ENCODE peak calls at places on chromosomes 6 and 20, in seven cellular contexts. One of them, this sample, is unnamed.

GRCh38 chr6:444653-445275 is 53.2 kb downstream of the IRF4 start:
- DNase-seq in neural progenitor cell: no peak
- DNase-seq in A549: no peak
- DNase-seq in fibroblast of mammary gland: no peak
- DNase-seq in cardiac muscle cell: no peak
- DNase-seq in kidney: no peak
- DNase-seq in AG10803: no peak
- DNase-seq in this sample: no peak

GRCh38 chr6:125859691-125860210 is 69.0 kb downstream of the NCOA7 start:
- DNase-seq in fibroblast of mammary gland: peak
- DNase-seq in A549: no peak
- DNase-seq in neural progenitor cell: no peak
- DNase-seq in AG10803: peak
- DNase-seq in cardiac muscle cell: peak
- DNase-seq in kidney: no peak
- DNase-seq in this sample: no peak

GRCh38 chr6:360791-361373 is 30.7 kb upstream of the IRF4 start:
- DNase-seq in cardiac muscle cell: no peak
- DNase-seq in neural progenitor cell: no peak
- DNase-seq in kidney: peak
- DNase-seq in fibroblast of mammary gland: no peak
- DNase-seq in AG10803: no peak
- DNase-seq in A549: no peak
- DNase-seq in this sample: no peak

GRCh38 chr20:6665621-6666345 is 101.7 kb upstream of the BMP2 start:
- DNase-seq in A549: no peak
- DNase-seq in kidney: no peak
- DNase-seq in cardiac muscle cell: no peak
- DNase-seq in neural progenitor cell: no peak
- DNase-seq in fibroblast of mammary gland: no peak
- DNase-seq in AG10803: peak
- DNase-seq in this sample: no peak

GRCh38 chr6:149450679-149451360 is 34.0 kb downstream of the ZC3H12D start:
- DNase-seq in kidney: no peak
- DNase-seq in A549: no peak
- DNase-seq in fibroblast of mammary gland: no peak
- DNase-seq in AG10803: no peak
- DNase-seq in cardiac muscle cell: peak
- DNase-seq in neural progenitor cell: peak
- DNase-seq in this sample: peak

GRCh38 chr20:25319241-25320034 is 71.2 kb downstream of the ABHD12 start:
- DNase-seq in kidney: peak
- DNase-seq in AG10803: no peak
- DNase-seq in A549: no peak
- DNase-seq in neural progenitor cell: no peak
- DNase-seq in fibroblast of mammary gland: no peak
- DNase-seq in cardiac muscle cell: no peak
- DNase-seq in this sample: peak

GRCh38 chr6:78483546-78483945 is 383.8 kb upstream of the IRAK1BP1 start:
- DNase-seq in kidney: no peak
- DNase-seq in AG10803: peak
- DNase-seq in fibroblast of mammary gland: peak
- DNase-seq in A549: no peak
- DNase-seq in cardiac muscle cell: no peak
- DNase-seq in neural progenitor cell: no peak
- DNase-seq in this sample: no peak

GRCh38 chr20:45051497-45052060 is 49.3 kb downstream of the KCNS1 start:
- DNase-seq in neural progenitor cell: no peak
- DNase-seq in AG10803: no peak
- DNase-seq in A549: no peak
- DNase-seq in fibroblast of mammary gland: no peak
- DNase-seq in kidney: no peak
- DNase-seq in cardiac muscle cell: no peak
- DNase-seq in this sample: no peak

DNA sequence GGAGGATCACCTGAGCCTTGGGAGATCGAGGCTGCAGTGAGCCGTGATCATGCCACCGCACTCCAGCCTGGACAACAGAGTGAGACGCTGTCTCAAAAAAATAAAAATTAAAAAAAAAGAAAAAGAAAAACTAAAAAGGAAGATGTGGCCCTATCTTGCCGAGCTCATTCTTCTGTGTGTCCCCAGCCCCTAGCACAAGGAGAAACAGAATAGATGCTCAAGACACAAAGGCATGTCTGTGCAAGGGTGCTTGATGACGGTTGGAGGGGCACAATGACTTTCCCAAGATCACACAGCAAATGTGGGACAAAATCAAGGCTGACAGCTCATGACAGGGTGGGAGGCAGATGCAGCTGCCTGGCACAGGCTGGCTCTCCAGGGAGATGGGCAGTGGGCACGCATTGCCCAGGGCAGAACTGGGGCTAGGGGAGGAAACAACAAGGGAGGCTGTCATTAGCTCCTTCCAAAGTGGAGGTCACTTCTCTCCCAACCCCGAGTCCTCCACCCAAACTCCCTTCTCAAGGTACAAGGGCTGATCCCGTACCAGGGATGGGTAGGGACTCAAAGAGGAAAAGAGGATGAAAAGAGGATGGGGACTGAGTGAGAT is 775 bp upstream of the NRSN2 start:
- DNase-seq in neural progenitor cell: no peak
- DNase-seq in A549: no peak
- DNase-seq in AG10803: no peak
- DNase-seq in fibroblast of mammary gland: no peak
- DNase-seq in cardiac muscle cell: no peak
- DNase-seq in kidney: no peak
- DNase-seq in this sample: no peak
- H3K4me3 ChIP-seq in neural progenitor cell: peak
- H3K4me3 ChIP-seq in A549: peak
- H3K4me3 ChIP-seq in AG10803: peak
- H3K4me3 ChIP-seq in fibroblast of mammary gland: peak
- H3K4me3 ChIP-seq in cardiac muscle cell: peak
- H3K4me3 ChIP-seq in kidney: peak
- H3K4me3 ChIP-seq in this sample: peak

GRCh38 chr20:53738039-53738944 is 144.7 kb upstream of the ZNF217 start:
- DNase-seq in cardiac muscle cell: peak
- DNase-seq in kidney: peak
- DNase-seq in A549: peak
- DNase-seq in neural progenitor cell: peak
- DNase-seq in AG10803: peak
- DNase-seq in fibroblast of mammary gland: peak
- DNase-seq in this sample: no peak
- H3K4me3 ChIP-seq in cardiac muscle cell: no peak
- H3K4me3 ChIP-seq in kidney: peak
- H3K4me3 ChIP-seq in A549: peak
- H3K4me3 ChIP-seq in neural progenitor cell: peak
- H3K4me3 ChIP-seq in AG10803: peak
- H3K4me3 ChIP-seq in fibroblast of mammary gland: no peak
- H3K4me3 ChIP-seq in this sample: no peak

GRCh38 chr6:153616506-153616905 is 422.5 kb upstream of the OPRM1 start:
- DNase-seq in neural progenitor cell: peak
- DNase-seq in A549: no peak
- DNase-seq in kidney: no peak
- DNase-seq in fibroblast of mammary gland: no peak
- DNase-seq in cardiac muscle cell: no peak
- DNase-seq in AG10803: no peak
- DNase-seq in this sample: no peak
- H3K4me3 ChIP-seq in neural progenitor cell: no peak
- H3K4me3 ChIP-seq in A549: no peak
- H3K4me3 ChIP-seq in kidney: no peak
- H3K4me3 ChIP-seq in fibroblast of mammary gland: no peak
- H3K4me3 ChIP-seq in cardiac muscle cell: no peak
- H3K4me3 ChIP-seq in AG10803: no peak
- H3K4me3 ChIP-seq in this sample: no peak

GRCh38 chr6:41720783-41721182 is 14.6 kb downstream of the TFEB start:
- DNase-seq in A549: no peak
- DNase-seq in AG10803: no peak
- DNase-seq in cardiac muscle cell: no peak
- DNase-seq in kidney: peak
- DNase-seq in neural progenitor cell: no peak
- DNase-seq in fibroblast of mammary gland: no peak
- DNase-seq in this sample: no peak
- H3K4me3 ChIP-seq in A549: no peak
- H3K4me3 ChIP-seq in AG10803: no peak
- H3K4me3 ChIP-seq in cardiac muscle cell: no peak
- H3K4me3 ChIP-seq in kidney: no peak
- H3K4me3 ChIP-seq in neural progenitor cell: no peak
- H3K4me3 ChIP-seq in fibroblast of mammary gland: no peak
- H3K4me3 ChIP-seq in this sample: no peak

GRCh38 chr20:11918280-11918952 is 723 bp downstream of the BTBD3 start:
- DNase-seq in neural progenitor cell: no peak
- DNase-seq in kidney: no peak
- DNase-seq in fibroblast of mammary gland: no peak
- DNase-seq in A549: no peak
- DNase-seq in AG10803: no peak
- DNase-seq in cardiac muscle cell: no peak
- DNase-seq in this sample: no peak
- H3K4me3 ChIP-seq in neural progenitor cell: no peak
- H3K4me3 ChIP-seq in kidney: peak
- H3K4me3 ChIP-seq in fibroblast of mammary gland: no peak
- H3K4me3 ChIP-seq in A549: no peak
- H3K4me3 ChIP-seq in AG10803: peak
- H3K4me3 ChIP-seq in cardiac muscle cell: no peak
- H3K4me3 ChIP-seq in this sample: peak

DNA sequence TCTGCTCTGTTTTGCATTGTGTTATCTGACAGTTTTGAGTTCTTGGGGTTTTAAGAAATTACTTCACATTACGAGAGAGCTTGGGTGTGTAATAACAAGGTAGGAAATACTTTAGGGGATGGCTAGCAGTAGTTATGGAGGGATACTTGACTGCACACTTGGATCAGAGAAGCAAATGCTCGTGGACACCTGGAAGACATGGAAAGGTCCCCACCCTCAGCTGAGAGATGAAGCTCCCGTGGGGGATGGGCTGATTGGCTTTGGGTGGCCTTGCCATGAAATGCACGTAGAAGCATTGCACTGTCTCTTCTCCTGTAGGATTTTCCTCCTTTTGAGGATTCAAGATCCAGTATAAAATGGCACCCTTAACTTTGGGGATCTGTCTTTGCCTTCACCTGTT is 61.5 kb upstream of the UNC93A start:
- DNase-seq in kidney: no peak
- DNase-seq in A549: no peak
- DNase-seq in fibroblast of mammary gland: no peak
- DNase-seq in cardiac muscle cell: no peak
- DNase-seq in AG10803: no peak
- DNase-seq in neural progenitor cell: no peak
- DNase-seq in this sample: no peak
- H3K4me3 ChIP-seq in kidney: no peak
- H3K4me3 ChIP-seq in A549: no peak
- H3K4me3 ChIP-seq in fibroblast of mammary gland: no peak
- H3K4me3 ChIP-seq in cardiac muscle cell: no peak
- H3K4me3 ChIP-seq in AG10803: no peak
- H3K4me3 ChIP-seq in neural progenitor cell: no peak
- H3K4me3 ChIP-seq in this sample: no peak

DNA sequence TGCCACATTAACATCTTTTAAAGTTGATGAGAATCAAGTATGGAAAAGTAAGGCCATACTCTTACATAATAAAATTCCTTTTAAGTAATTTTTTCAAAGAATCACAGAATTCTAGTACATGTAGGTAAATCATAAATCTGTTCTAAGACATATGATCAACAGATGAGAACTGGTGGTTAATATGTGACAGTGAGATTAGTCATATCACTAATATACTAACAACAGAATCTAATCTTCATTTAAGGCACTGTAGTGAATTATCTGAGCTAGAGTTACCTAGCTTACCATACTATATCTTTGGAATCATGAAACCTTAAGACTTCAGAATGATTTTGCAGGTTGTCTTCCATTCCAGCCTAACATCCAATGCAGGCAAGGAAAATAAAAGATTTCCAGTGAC is 11.6 kb downstream of the PLN start:
- DNase-seq in neural progenitor cell: no peak
- DNase-seq in fibroblast of mammary gland: peak
- DNase-seq in A549: no peak
- DNase-seq in cardiac muscle cell: no peak
- DNase-seq in AG10803: no peak
- DNase-seq in kidney: no peak
- DNase-seq in this sample: no peak
- H3K4me3 ChIP-seq in neural progenitor cell: no peak
- H3K4me3 ChIP-seq in fibroblast of mammary gland: no peak
- H3K4me3 ChIP-seq in A549: no peak
- H3K4me3 ChIP-seq in cardiac muscle cell: no peak
- H3K4me3 ChIP-seq in AG10803: no peak
- H3K4me3 ChIP-seq in kidney: no peak
- H3K4me3 ChIP-seq in this sample: no peak

GRCh38 chr6:42821341-42821668 is 39.5 kb downstream of the BICRAL start:
- DNase-seq in A549: no peak
- DNase-seq in cardiac muscle cell: no peak
- DNase-seq in neural progenitor cell: no peak
- DNase-seq in AG10803: no peak
- DNase-seq in fibroblast of mammary gland: no peak
- DNase-seq in kidney: no peak
- DNase-seq in this sample: no peak
- H3K4me3 ChIP-seq in A549: no peak
- H3K4me3 ChIP-seq in cardiac muscle cell: no peak
- H3K4me3 ChIP-seq in neural progenitor cell: no peak
- H3K4me3 ChIP-seq in AG10803: peak
- H3K4me3 ChIP-seq in fibroblast of mammary gland: no peak
- H3K4me3 ChIP-seq in kidney: no peak
- H3K4me3 ChIP-seq in this sample: no peak

GRCh38 chr6:165233089-165233488 is 76.3 kb downstream of the C6orf118 start:
- DNase-seq in cardiac muscle cell: no peak
- DNase-seq in A549: no peak
- DNase-seq in AG10803: no peak
- DNase-seq in neural progenitor cell: no peak
- DNase-seq in fibroblast of mammary gland: no peak
- DNase-seq in kidney: no peak
- DNase-seq in this sample: no peak

GRCh38 chr6:165232277-165232654 is 77.1 kb downstream of the C6orf118 start:
- DNase-seq in neural progenitor cell: no peak
- DNase-seq in A549: no peak
- DNase-seq in cardiac muscle cell: no peak
- DNase-seq in AG10803: no peak
- DNase-seq in fibroblast of mammary gland: no peak
- DNase-seq in kidney: no peak
- DNase-seq in this sample: no peak

GRCh38 chr6:165229216-165229615 is 80.2 kb downstream of the C6orf118 start:
- DNase-seq in cardiac muscle cell: no peak
- DNase-seq in fibroblast of mammary gland: no peak
- DNase-seq in A549: peak
- DNase-seq in kidney: no peak
- DNase-seq in neural progenitor cell: no peak
- DNase-seq in AG10803: no peak
- DNase-seq in this sample: no peak

GRCh38 chr6:165231177-165231576 is 78.2 kb downstream of the C6orf118 start:
- DNase-seq in kidney: no peak
- DNase-seq in A549: no peak
- DNase-seq in AG10803: no peak
- DNase-seq in neural progenitor cell: no peak
- DNase-seq in fibroblast of mammary gland: no peak
- DNase-seq in cardiac muscle cell: no peak
- DNase-seq in this sample: no peak

GRCh38 chr6:165231581-165232276 is 77.7 kb downstream of the C6orf118 start:
- DNase-seq in cardiac muscle cell: peak
- DNase-seq in neural progenitor cell: peak
- DNase-seq in fibroblast of mammary gland: peak
- DNase-seq in AG10803: peak
- DNase-seq in kidney: no peak
- DNase-seq in A549: peak
- DNase-seq in this sample: no peak
- H3K4me3 ChIP-seq in cardiac muscle cell: no peak
- H3K4me3 ChIP-seq in neural progenitor cell: no peak
- H3K4me3 ChIP-seq in fibroblast of mammary gland: no peak
- H3K4me3 ChIP-seq in AG10803: no peak
- H3K4me3 ChIP-seq in kidney: no peak
- H3K4me3 ChIP-seq in A549: no peak
- H3K4me3 ChIP-seq in this sample: no peak

This sample was measured in ascending aorta.